ENCODE peak calls at places on chromosomes 6 and 20, in nine cellular contexts. One of them, this sample, is unnamed.
A peak's percentile ranks its signal among the peaks of the same experiment; 100 is the strongest.

GRCh38 chr20:32027653-32028052 is 17.4 kb downstream of the CCM2L start:
- DNase-seq in effector CD4-positive, alpha-beta T cell: no peak
- DNase-seq in iris pigment epithelial cell: no peak
- DNase-seq in HFFc6: no peak
- DNase-seq in ELF-1: no peak
- DNase-seq in adrenal gland: no peak
- DNase-seq in AML-193: no peak
- DNase-seq in neural crest cell: no peak
- DNase-seq in AG09319: no peak
- DNase-seq in this sample: no peak

GRCh38 chr6:124535746-124536145 is 426.5 kb upstream of the RNF217 start:
- DNase-seq in iris pigment epithelial cell: peak; percentile 86
- DNase-seq in AG09319: no peak
- DNase-seq in AML-193: no peak
- DNase-seq in effector CD4-positive, alpha-beta T cell: no peak
- DNase-seq in ELF-1: no peak
- DNase-seq in neural crest cell: no peak
- DNase-seq in adrenal gland: no peak
- DNase-seq in HFFc6: no peak
- DNase-seq in this sample: no peak

GRCh38 chr6:157456524-157456829 is 75.5 kb downstream of the ZDHHC14 start:
- DNase-seq in AML-193: no peak
- DNase-seq in neural crest cell: no peak
- DNase-seq in effector CD4-positive, alpha-beta T cell: no peak
- DNase-seq in iris pigment epithelial cell: no peak
- DNase-seq in ELF-1: no peak
- DNase-seq in AG09319: no peak
- DNase-seq in HFFc6: no peak
- DNase-seq in adrenal gland: no peak
- DNase-seq in this sample: no peak

GRCh38 chr6:119742188-119742803 is 392.7 kb upstream of the MAN1A1 start:
- DNase-seq in ELF-1: peak; percentile 72
- DNase-seq in effector CD4-positive, alpha-beta T cell: peak; percentile 7
- DNase-seq in AML-193: peak; percentile 55
- DNase-seq in iris pigment epithelial cell: peak; percentile 25
- DNase-seq in neural crest cell: peak; percentile 77
- DNase-seq in HFFc6: no peak
- DNase-seq in adrenal gland: peak; percentile 82
- DNase-seq in AG09319: no peak
- DNase-seq in this sample: peak; percentile 44

GRCh38 chr6:100461273-100461919 is 3.3 kb downstream of the SIM1 start:
- DNase-seq in AML-193: no peak
- DNase-seq in ELF-1: peak; percentile 83
- DNase-seq in adrenal gland: no peak
- DNase-seq in neural crest cell: no peak
- DNase-seq in iris pigment epithelial cell: no peak
- DNase-seq in AG09319: no peak
- DNase-seq in HFFc6: no peak
- DNase-seq in effector CD4-positive, alpha-beta T cell: no peak
- DNase-seq in this sample: no peak

GRCh38 chr6:117976030-117976651 is 69.1 kb downstream of the SLC35F1 start:
- DNase-seq in ELF-1: peak; percentile 13
- DNase-seq in AG09319: no peak
- DNase-seq in effector CD4-positive, alpha-beta T cell: no peak
- DNase-seq in iris pigment epithelial cell: peak; percentile 42
- DNase-seq in adrenal gland: no peak
- DNase-seq in neural crest cell: peak; percentile 29
- DNase-seq in HFFc6: peak; percentile 12
- DNase-seq in AML-193: peak; percentile 75
- DNase-seq in this sample: peak; percentile 18

GRCh38 chr6:146297815-146298214 is 245.8 kb upstream of the RAB32 start:
- DNase-seq in adrenal gland: no peak
- DNase-seq in AG09319: no peak
- DNase-seq in AML-193: no peak
- DNase-seq in ELF-1: no peak
- DNase-seq in neural crest cell: no peak
- DNase-seq in effector CD4-positive, alpha-beta T cell: no peak
- DNase-seq in HFFc6: no peak
- DNase-seq in iris pigment epithelial cell: no peak
- DNase-seq in this sample: no peak

GRCh38 chr6:2061880-2062279 is 183.5 kb downstream of the GMDS start:
- DNase-seq in iris pigment epithelial cell: peak; percentile 26
- DNase-seq in ELF-1: no peak
- DNase-seq in neural crest cell: no peak
- DNase-seq in adrenal gland: no peak
- DNase-seq in effector CD4-positive, alpha-beta T cell: no peak
- DNase-seq in HFFc6: no peak
- DNase-seq in AML-193: no peak
- DNase-seq in AG09319: no peak
- DNase-seq in this sample: no peak

GRCh38 chr6:49849121-49849907 is 17.0 kb downstream of the CRISP1 start:
- DNase-seq in neural crest cell: no peak
- DNase-seq in adrenal gland: no peak
- DNase-seq in AG09319: peak; percentile 12
- DNase-seq in ELF-1: peak; percentile 5
- DNase-seq in effector CD4-positive, alpha-beta T cell: no peak
- DNase-seq in AML-193: peak; percentile 79
- DNase-seq in iris pigment epithelial cell: peak; percentile 51
- DNase-seq in HFFc6: peak; percentile 57
- DNase-seq in this sample: peak; percentile 13

GRCh38 chr20:16476032-16476431 is 97.2 kb downstream of the KIF16B start:
- DNase-seq in HFFc6: peak; percentile 30
- DNase-seq in effector CD4-positive, alpha-beta T cell: no peak
- DNase-seq in ELF-1: no peak
- DNase-seq in AML-193: peak; percentile 30
- DNase-seq in iris pigment epithelial cell: peak; percentile 74
- DNase-seq in adrenal gland: no peak
- DNase-seq in AG09319: no peak
- DNase-seq in neural crest cell: no peak
- DNase-seq in this sample: no peak

GRCh38 chr20:4633780-4634179 is 87.9 kb upstream of the PRND start:
- DNase-seq in effector CD4-positive, alpha-beta T cell: no peak
- DNase-seq in AG09319: peak; percentile 59
- DNase-seq in adrenal gland: no peak
- DNase-seq in ELF-1: no peak
- DNase-seq in iris pigment epithelial cell: peak; percentile 94
- DNase-seq in HFFc6: peak; percentile 85
- DNase-seq in neural crest cell: no peak
- DNase-seq in AML-193: no peak
- DNase-seq in this sample: no peak

GRCh38 chr20:40588891-40589290 is 100.1 kb downstream of the MAFB start:
- DNase-seq in AG09319: no peak
- DNase-seq in effector CD4-positive, alpha-beta T cell: no peak
- DNase-seq in HFFc6: no peak
- DNase-seq in AML-193: no peak
- DNase-seq in adrenal gland: no peak
- DNase-seq in neural crest cell: no peak
- DNase-seq in ELF-1: no peak
- DNase-seq in iris pigment epithelial cell: no peak
- DNase-seq in this sample: no peak

GRCh38 chr6:68256391-68256790 is 378.7 kb upstream of the ADGRB3 start:
- DNase-seq in effector CD4-positive, alpha-beta T cell: no peak
- DNase-seq in AML-193: no peak
- DNase-seq in HFFc6: no peak
- DNase-seq in adrenal gland: no peak
- DNase-seq in iris pigment epithelial cell: no peak
- DNase-seq in ELF-1: no peak
- DNase-seq in neural crest cell: no peak
- DNase-seq in AG09319: no peak
- DNase-seq in this sample: no peak

GRCh38 chr6:170124836-170125235 is 166.0 kb downstream of the DLL1 start:
- DNase-seq in ELF-1: no peak
- DNase-seq in effector CD4-positive, alpha-beta T cell: no peak
- DNase-seq in neural crest cell: no peak
- DNase-seq in AML-193: no peak
- DNase-seq in AG09319: no peak
- DNase-seq in adrenal gland: peak; percentile 21
- DNase-seq in iris pigment epithelial cell: no peak
- DNase-seq in HFFc6: no peak
- DNase-seq in this sample: no peak

GRCh38 chr20:37845878-37846277 is 57.0 kb upstream of the VSTM2L start:
- DNase-seq in ELF-1: no peak
- DNase-seq in neural crest cell: no peak
- DNase-seq in HFFc6: no peak
- DNase-seq in adrenal gland: no peak
- DNase-seq in iris pigment epithelial cell: no peak
- DNase-seq in AML-193: no peak
- DNase-seq in effector CD4-positive, alpha-beta T cell: no peak
- DNase-seq in AG09319: no peak
- DNase-seq in this sample: no peak

GRCh38 chr6:54710430-54710829 is 136.1 kb upstream of the FAM83B start:
- DNase-seq in AG09319: no peak
- DNase-seq in neural crest cell: no peak
- DNase-seq in ELF-1: no peak
- DNase-seq in AML-193: no peak
- DNase-seq in effector CD4-positive, alpha-beta T cell: no peak
- DNase-seq in iris pigment epithelial cell: no peak
- DNase-seq in HFFc6: no peak
- DNase-seq in adrenal gland: no peak
- DNase-seq in this sample: no peak

GRCh38 chr6:105209950-105210706 is 30.3 kb upstream of the POPDC3 start:
- DNase-seq in effector CD4-positive, alpha-beta T cell: no peak
- DNase-seq in AML-193: peak; percentile 38
- DNase-seq in ELF-1: no peak
- DNase-seq in iris pigment epithelial cell: peak; percentile 81
- DNase-seq in adrenal gland: no peak
- DNase-seq in HFFc6: peak; percentile 74
- DNase-seq in AG09319: peak; percentile 37
- DNase-seq in neural crest cell: no peak
- DNase-seq in this sample: no peak

GRCh38 chr6:88380618-88381288 is 214.6 kb upstream of the CNR1 start:
- DNase-seq in effector CD4-positive, alpha-beta T cell: no peak
- DNase-seq in adrenal gland: no peak
- DNase-seq in ELF-1: no peak
- DNase-seq in AML-193: no peak
- DNase-seq in iris pigment epithelial cell: peak; percentile 52
- DNase-seq in neural crest cell: no peak
- DNase-seq in HFFc6: no peak
- DNase-seq in AG09319: no peak
- DNase-seq in this sample: no peak

GRCh38 chr6:158830736-158831135 is 11.6 kb upstream of the EZR start:
- DNase-seq in iris pigment epithelial cell: no peak
- DNase-seq in AML-193: no peak
- DNase-seq in neural crest cell: no peak
- DNase-seq in effector CD4-positive, alpha-beta T cell: no peak
- DNase-seq in HFFc6: no peak
- DNase-seq in adrenal gland: no peak
- DNase-seq in ELF-1: no peak
- DNase-seq in AG09319: no peak
- DNase-seq in this sample: no peak

GRCh38 chr20:51258582-51259175 is 235.8 kb upstream of the KCNG1 start:
- DNase-seq in AML-193: no peak
- DNase-seq in neural crest cell: no peak
- DNase-seq in ELF-1: peak; percentile 87
- DNase-seq in iris pigment epithelial cell: peak; percentile 49
- DNase-seq in effector CD4-positive, alpha-beta T cell: no peak
- DNase-seq in HFFc6: peak; percentile 20
- DNase-seq in AG09319: no peak
- DNase-seq in adrenal gland: no peak
- DNase-seq in this sample: no peak

GRCh38 chr20:2798095-2798805 is 2.2 kb downstream of the CPXM1 start:
- DNase-seq in iris pigment epithelial cell: no peak
- DNase-seq in AML-193: no peak
- DNase-seq in adrenal gland: no peak
- DNase-seq in neural crest cell: no peak
- DNase-seq in AG09319: no peak
- DNase-seq in HFFc6: no peak
- DNase-seq in ELF-1: no peak
- DNase-seq in effector CD4-positive, alpha-beta T cell: no peak
- DNase-seq in this sample: no peak

GRCh38 chr6:160837146-160837545 is 135.1 kb downstream of the PLG start:
- DNase-seq in effector CD4-positive, alpha-beta T cell: no peak
- DNase-seq in AG09319: no peak
- DNase-seq in neural crest cell: no peak
- DNase-seq in HFFc6: no peak
- DNase-seq in adrenal gland: no peak
- DNase-seq in iris pigment epithelial cell: no peak
- DNase-seq in ELF-1: peak; percentile 19
- DNase-seq in AML-193: no peak
- DNase-seq in this sample: no peak

GRCh38 chr6:85408039-85408438 is 41.8 kb upstream of the NT5E start:
- DNase-seq in iris pigment epithelial cell: no peak
- DNase-seq in AML-193: no peak
- DNase-seq in HFFc6: no peak
- DNase-seq in AG09319: no peak
- DNase-seq in effector CD4-positive, alpha-beta T cell: no peak
- DNase-seq in neural crest cell: no peak
- DNase-seq in adrenal gland: no peak
- DNase-seq in ELF-1: no peak
- DNase-seq in this sample: no peak

GRCh38 chr20:32007787-32008616 is 2.2 kb upstream of the CCM2L start:
- DNase-seq in iris pigment epithelial cell: no peak
- DNase-seq in ELF-1: peak; percentile 14
- DNase-seq in AML-193: no peak
- DNase-seq in neural crest cell: no peak
- DNase-seq in HFFc6: no peak
- DNase-seq in effector CD4-positive, alpha-beta T cell: no peak
- DNase-seq in adrenal gland: peak; percentile 69
- DNase-seq in AG09319: no peak
- DNase-seq in this sample: no peak

GRCh38 chr6:106560966-106561740 is 68.1 kb downstream of the RTN4IP1 start:
- DNase-seq in AG09319: peak; percentile 16
- DNase-seq in HFFc6: peak; percentile 42
- DNase-seq in ELF-1: peak; percentile 34
- DNase-seq in adrenal gland: no peak
- DNase-seq in neural crest cell: no peak
- DNase-seq in AML-193: peak; percentile 52
- DNase-seq in effector CD4-positive, alpha-beta T cell: no peak
- DNase-seq in iris pigment epithelial cell: peak; percentile 66
- DNase-seq in this sample: no peak

GRCh38 chr6:40999498-41000070 is 39.4 kb downstream of the UNC5CL start:
- DNase-seq in adrenal gland: peak; percentile 70
- DNase-seq in AML-193: peak; percentile 84
- DNase-seq in HFFc6: peak; percentile 13
- DNase-seq in AG09319: no peak
- DNase-seq in effector CD4-positive, alpha-beta T cell: no peak
- DNase-seq in neural crest cell: peak; percentile 31
- DNase-seq in iris pigment epithelial cell: peak; percentile 15
- DNase-seq in ELF-1: peak; percentile 80
- DNase-seq in this sample: no peak

GRCh38 chr6:41193171-41193734 is 7.7 kb downstream of the TREML2 start:
- DNase-seq in adrenal gland: no peak
- DNase-seq in iris pigment epithelial cell: no peak
- DNase-seq in AG09319: no peak
- DNase-seq in ELF-1: no peak
- DNase-seq in effector CD4-positive, alpha-beta T cell: no peak
- DNase-seq in neural crest cell: no peak
- DNase-seq in AML-193: no peak
- DNase-seq in HFFc6: no peak
- DNase-seq in this sample: no peak

GRCh38 chr20:24819331-24819965 is 129.6 kb upstream of the CST7 start:
- DNase-seq in AML-193: no peak
- DNase-seq in effector CD4-positive, alpha-beta T cell: no peak
- DNase-seq in AG09319: no peak
- DNase-seq in neural crest cell: no peak
- DNase-seq in HFFc6: no peak
- DNase-seq in iris pigment epithelial cell: no peak
- DNase-seq in adrenal gland: no peak
- DNase-seq in ELF-1: no peak
- DNase-seq in this sample: no peak

This sample was measured in naive thymus-derived CD4-positive, alpha-beta T cell.